ENCODE peak calls at places on chromosomes 11 and 22, in ten cellular contexts. One of them, this sample, is unnamed.

GRCh38 chr22:27801616-27802388 is at the start of gene MN1:
- DNase-seq in HAP-1: peak; percentile 54
- DNase-seq in adrenal gland: no peak
- DNase-seq in brain microvascular endothelial cell: no peak
- DNase-seq in PC-3: no peak
- DNase-seq in fibroblast of pulmonary artery: peak; percentile 58
- DNase-seq in choroid plexus epithelial cell: peak; percentile 54
- DNase-seq in right cardiac atrium: peak; percentile 74
- DNase-seq in lower lobe of right lung: no peak
- DNase-seq in body of pancreas: peak; percentile 41
- DNase-seq in this sample: peak; percentile 74

GRCh38 chr11:16897460-16898061 is 116.7 kb downstream of the PLEKHA7 start:
- DNase-seq in HAP-1: no peak
- DNase-seq in adrenal gland: no peak
- DNase-seq in brain microvascular endothelial cell: no peak
- DNase-seq in PC-3: no peak
- DNase-seq in fibroblast of pulmonary artery: no peak
- DNase-seq in choroid plexus epithelial cell: no peak
- DNase-seq in right cardiac atrium: no peak
- DNase-seq in lower lobe of right lung: no peak
- DNase-seq in body of pancreas: no peak
- DNase-seq in this sample: no peak

GRCh38 chr22:43203471-43203981 is 16.6 kb upstream of the TTLL12 start:
- DNase-seq in HAP-1: no peak
- DNase-seq in adrenal gland: peak; percentile 87
- DNase-seq in brain microvascular endothelial cell: no peak
- DNase-seq in PC-3: no peak
- DNase-seq in fibroblast of pulmonary artery: peak; percentile 10
- DNase-seq in choroid plexus epithelial cell: no peak
- DNase-seq in right cardiac atrium: no peak
- DNase-seq in lower lobe of right lung: no peak
- DNase-seq in body of pancreas: no peak
- DNase-seq in this sample: no peak

GRCh38 chr11:1218256-1218787 is 4.5 kb upstream of the MUC5B start:
- DNase-seq in HAP-1: no peak
- DNase-seq in adrenal gland: no peak
- DNase-seq in brain microvascular endothelial cell: no peak
- DNase-seq in PC-3: no peak
- DNase-seq in fibroblast of pulmonary artery: no peak
- DNase-seq in choroid plexus epithelial cell: no peak
- DNase-seq in right cardiac atrium: no peak
- DNase-seq in lower lobe of right lung: peak; percentile 17
- DNase-seq in body of pancreas: no peak
- DNase-seq in this sample: no peak

GRCh38 chr11:130897262-130898182 is 18.8 kb downstream of the SNX19 start:
- DNase-seq in HAP-1: no peak
- DNase-seq in adrenal gland: peak; percentile 89
- DNase-seq in brain microvascular endothelial cell: peak; percentile 94
- DNase-seq in PC-3: peak; percentile 81
- DNase-seq in fibroblast of pulmonary artery: peak; percentile 98
- DNase-seq in choroid plexus epithelial cell: peak; percentile 64
- DNase-seq in right cardiac atrium: peak; percentile 84
- DNase-seq in lower lobe of right lung: peak; percentile 65
- DNase-seq in body of pancreas: peak; percentile 57
- DNase-seq in this sample: no peak

GRCh38 chr11:128497057-128497957 is 90.1 kb downstream of the ETS1 start:
- DNase-seq in HAP-1: no peak
- DNase-seq in adrenal gland: peak; percentile 69
- DNase-seq in brain microvascular endothelial cell: peak; percentile 96
- DNase-seq in PC-3: peak; percentile 97
- DNase-seq in fibroblast of pulmonary artery: peak; percentile 96
- DNase-seq in choroid plexus epithelial cell: peak; percentile 98
- DNase-seq in right cardiac atrium: peak; percentile 41
- DNase-seq in lower lobe of right lung: no peak
- DNase-seq in body of pancreas: peak; percentile 43
- DNase-seq in this sample: peak; percentile 81

GRCh38 chr11:44113018-44113417 is 17.5 kb downstream of the EXT2 start:
- DNase-seq in HAP-1: no peak
- DNase-seq in adrenal gland: no peak
- DNase-seq in brain microvascular endothelial cell: no peak
- DNase-seq in PC-3: no peak
- DNase-seq in fibroblast of pulmonary artery: no peak
- DNase-seq in choroid plexus epithelial cell: no peak
- DNase-seq in right cardiac atrium: no peak
- DNase-seq in lower lobe of right lung: no peak
- DNase-seq in body of pancreas: no peak
- DNase-seq in this sample: no peak

GRCh38 chr11:130418756-130419155 is 9.7 kb downstream of the ADAMTS8 start:
- DNase-seq in HAP-1: no peak
- DNase-seq in adrenal gland: no peak
- DNase-seq in brain microvascular endothelial cell: no peak
- DNase-seq in PC-3: no peak
- DNase-seq in fibroblast of pulmonary artery: no peak
- DNase-seq in choroid plexus epithelial cell: peak; percentile 76
- DNase-seq in right cardiac atrium: no peak
- DNase-seq in lower lobe of right lung: no peak
- DNase-seq in body of pancreas: no peak
- DNase-seq in this sample: no peak

GRCh38 chr11:134032031-134032430 is 36.8 kb upstream of the JAM3 start:
- DNase-seq in HAP-1: no peak
- DNase-seq in adrenal gland: no peak
- DNase-seq in brain microvascular endothelial cell: no peak
- DNase-seq in PC-3: no peak
- DNase-seq in fibroblast of pulmonary artery: no peak
- DNase-seq in choroid plexus epithelial cell: no peak
- DNase-seq in right cardiac atrium: no peak
- DNase-seq in lower lobe of right lung: peak; percentile 7
- DNase-seq in body of pancreas: no peak
- DNase-seq in this sample: no peak

GRCh38 chr11:134032501-134033091 is 36.3 kb upstream of the JAM3 start:
- DNase-seq in HAP-1: no peak
- DNase-seq in adrenal gland: no peak
- DNase-seq in brain microvascular endothelial cell: no peak
- DNase-seq in PC-3: no peak
- DNase-seq in fibroblast of pulmonary artery: no peak
- DNase-seq in choroid plexus epithelial cell: no peak
- DNase-seq in right cardiac atrium: no peak
- DNase-seq in lower lobe of right lung: peak; percentile 49
- DNase-seq in body of pancreas: no peak
- DNase-seq in this sample: no peak

GRCh38 chr11:134033276-134033675 is 35.6 kb upstream of the JAM3 start:
- DNase-seq in HAP-1: no peak
- DNase-seq in adrenal gland: no peak
- DNase-seq in brain microvascular endothelial cell: no peak
- DNase-seq in PC-3: no peak
- DNase-seq in fibroblast of pulmonary artery: no peak
- DNase-seq in choroid plexus epithelial cell: no peak
- DNase-seq in right cardiac atrium: no peak
- DNase-seq in lower lobe of right lung: peak; percentile 34
- DNase-seq in body of pancreas: no peak
- DNase-seq in this sample: no peak

GRCh38 chr11:134034496-134035381 is 34.1 kb upstream of the JAM3 start:
- DNase-seq in HAP-1: no peak
- DNase-seq in adrenal gland: peak; percentile 81
- DNase-seq in brain microvascular endothelial cell: no peak
- DNase-seq in PC-3: peak; percentile 17
- DNase-seq in fibroblast of pulmonary artery: no peak
- DNase-seq in choroid plexus epithelial cell: no peak
- DNase-seq in right cardiac atrium: peak; percentile 33
- DNase-seq in lower lobe of right lung: no peak
- DNase-seq in body of pancreas: peak; percentile 84
- DNase-seq in this sample: no peak

DNA sequence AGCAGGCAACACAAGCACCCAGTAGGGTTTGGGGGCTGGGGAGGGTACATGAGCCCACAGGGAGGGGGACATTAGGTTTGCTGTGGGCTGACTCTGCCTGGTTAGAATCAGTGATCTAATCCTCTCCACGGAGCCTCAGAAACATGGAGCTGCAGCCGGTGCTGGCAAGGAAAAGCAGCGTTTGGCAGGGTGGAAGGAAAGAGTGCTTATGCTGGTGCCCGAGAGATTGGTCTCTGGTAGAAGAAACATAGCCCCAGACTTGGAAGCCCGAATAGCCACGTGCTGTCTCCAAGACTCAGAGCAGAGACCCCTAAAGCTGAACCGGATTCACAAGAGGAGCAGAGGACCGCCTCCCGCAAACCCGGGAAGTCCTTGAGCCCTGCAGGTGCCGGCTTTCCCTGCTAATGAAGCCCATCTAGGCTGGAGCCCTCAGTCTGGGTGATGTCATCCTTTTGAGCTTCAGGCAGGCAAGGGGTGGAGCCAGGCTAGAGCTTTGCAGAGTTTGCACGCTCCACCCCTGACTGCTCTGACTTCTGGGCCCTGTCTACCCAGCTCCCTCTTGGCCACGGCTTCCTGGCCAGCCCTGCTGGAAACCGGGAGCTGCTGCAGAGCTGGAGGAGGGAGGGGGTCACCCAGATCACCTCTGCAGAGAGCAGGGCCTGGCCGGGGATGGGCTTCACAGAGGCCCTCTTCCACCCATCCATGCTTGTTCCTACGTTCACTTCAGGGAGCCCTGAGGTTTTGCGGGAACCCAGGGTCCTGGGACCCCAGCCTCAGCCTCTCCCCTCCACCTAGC is 35.0 kb upstream of the JAM3 start:
- DNase-seq in HAP-1: peak; percentile 87
- DNase-seq in adrenal gland: peak; percentile 91
- DNase-seq in brain microvascular endothelial cell: peak; percentile 80
- DNase-seq in PC-3: peak; percentile 62
- DNase-seq in fibroblast of pulmonary artery: peak; percentile 83
- DNase-seq in choroid plexus epithelial cell: peak; percentile 89
- DNase-seq in right cardiac atrium: peak; percentile 90
- DNase-seq in lower lobe of right lung: peak; percentile 76
- DNase-seq in body of pancreas: peak; percentile 91
- DNase-seq in this sample: peak; percentile 83
- H3K4me3 ChIP-seq in HAP-1: no peak overlapping the region
- H3K4me3 ChIP-seq in adrenal gland: no peak overlapping the region
- H3K4me3 ChIP-seq in brain microvascular endothelial cell: no peak overlapping the region
- H3K4me3 ChIP-seq in PC-3: no peak overlapping the region
- H3K4me3 ChIP-seq in fibroblast of pulmonary artery: no peak overlapping the region
- H3K4me3 ChIP-seq in choroid plexus epithelial cell: no peak overlapping the region
- H3K4me3 ChIP-seq in right cardiac atrium: no peak overlapping the region
- H3K4me3 ChIP-seq in lower lobe of right lung: no peak overlapping the region
- H3K4me3 ChIP-seq in body of pancreas: no peak overlapping the region
- H3K4me3 ChIP-seq in this sample: no peak overlapping the region

DNA sequence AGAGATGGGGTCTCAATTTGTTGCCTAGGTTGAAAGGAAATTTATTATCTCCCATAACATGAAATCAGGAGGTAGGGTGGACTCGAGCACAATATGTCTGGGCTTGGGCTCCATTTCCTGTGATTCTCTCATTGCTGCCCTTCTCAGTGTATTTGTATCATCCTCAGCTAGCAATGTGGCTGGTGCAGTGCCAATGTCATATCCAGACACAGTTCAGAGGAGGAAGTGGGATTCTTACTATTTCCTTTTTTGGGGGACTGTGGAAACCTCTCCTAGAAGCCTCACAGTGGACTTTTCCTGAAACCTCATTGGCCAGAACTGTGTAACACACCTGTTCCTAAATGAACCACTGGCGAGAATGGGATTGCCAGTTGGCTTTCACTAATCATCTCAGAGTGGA is 21.0 kb upstream of the SWAP70 start:
- DNase-seq in HAP-1: no peak
- DNase-seq in adrenal gland: peak; percentile 25
- DNase-seq in brain microvascular endothelial cell: no peak
- DNase-seq in PC-3: no peak
- DNase-seq in fibroblast of pulmonary artery: no peak
- DNase-seq in choroid plexus epithelial cell: no peak
- DNase-seq in right cardiac atrium: no peak
- DNase-seq in lower lobe of right lung: no peak
- DNase-seq in body of pancreas: no peak
- DNase-seq in this sample: no peak
- H3K4me3 ChIP-seq in HAP-1: no peak overlapping the region
- H3K4me3 ChIP-seq in adrenal gland: no peak overlapping the region
- H3K4me3 ChIP-seq in brain microvascular endothelial cell: no peak overlapping the region
- H3K4me3 ChIP-seq in PC-3: no peak overlapping the region
- H3K4me3 ChIP-seq in fibroblast of pulmonary artery: no peak overlapping the region
- H3K4me3 ChIP-seq in choroid plexus epithelial cell: no peak overlapping the region
- H3K4me3 ChIP-seq in right cardiac atrium: no peak overlapping the region
- H3K4me3 ChIP-seq in lower lobe of right lung: no peak overlapping the region
- H3K4me3 ChIP-seq in body of pancreas: no peak overlapping the region
- H3K4me3 ChIP-seq in this sample: no peak overlapping the region

DNA sequence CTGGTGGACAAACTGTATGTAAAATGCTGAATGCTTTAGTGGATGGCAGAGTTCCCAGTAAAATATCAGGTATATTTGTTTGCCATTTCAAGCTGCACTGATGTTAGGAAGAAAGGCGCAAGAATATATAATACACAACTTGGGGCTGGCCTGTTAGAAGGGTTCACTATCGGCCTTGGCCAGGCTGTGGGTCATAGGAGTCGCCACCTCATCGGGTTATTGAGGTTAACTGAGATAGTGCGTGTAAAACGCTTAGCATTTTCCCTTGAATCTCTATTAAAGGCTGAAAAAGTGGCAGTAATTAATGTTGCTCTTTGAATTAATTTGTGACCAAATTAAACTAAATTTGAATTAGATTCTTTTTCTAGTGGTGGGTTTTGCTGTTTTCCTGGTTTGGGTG is 5.1 kb downstream of the FAM118A start:
- DNase-seq in HAP-1: no peak
- DNase-seq in adrenal gland: no peak
- DNase-seq in brain microvascular endothelial cell: no peak
- DNase-seq in PC-3: no peak
- DNase-seq in fibroblast of pulmonary artery: no peak
- DNase-seq in choroid plexus epithelial cell: no peak
- DNase-seq in right cardiac atrium: no peak
- DNase-seq in lower lobe of right lung: no peak
- DNase-seq in body of pancreas: no peak
- DNase-seq in this sample: no peak
- H3K4me3 ChIP-seq in HAP-1: no peak overlapping the region
- H3K4me3 ChIP-seq in adrenal gland: no peak overlapping the region
- H3K4me3 ChIP-seq in brain microvascular endothelial cell: no peak overlapping the region
- H3K4me3 ChIP-seq in PC-3: no peak overlapping the region
- H3K4me3 ChIP-seq in fibroblast of pulmonary artery: no peak overlapping the region
- H3K4me3 ChIP-seq in choroid plexus epithelial cell: no peak overlapping the region
- H3K4me3 ChIP-seq in right cardiac atrium: no peak overlapping the region
- H3K4me3 ChIP-seq in lower lobe of right lung: no peak overlapping the region
- H3K4me3 ChIP-seq in body of pancreas: no peak overlapping the region
- H3K4me3 ChIP-seq in this sample: no peak overlapping the region

GRCh38 chr11:47314992-47315391 is 37.5 kb downstream of the MYBPC3 start:
- DNase-seq in HAP-1: no peak
- DNase-seq in adrenal gland: no peak
- DNase-seq in brain microvascular endothelial cell: no peak
- DNase-seq in PC-3: no peak
- DNase-seq in fibroblast of pulmonary artery: no peak
- DNase-seq in choroid plexus epithelial cell: no peak
- DNase-seq in right cardiac atrium: no peak
- DNase-seq in lower lobe of right lung: no peak
- DNase-seq in body of pancreas: no peak
- DNase-seq in this sample: no peak

GRCh38 chr11:47317078-47317828 is 35.2 kb downstream of the MYBPC3 start:
- DNase-seq in HAP-1: no peak
- DNase-seq in adrenal gland: no peak
- DNase-seq in brain microvascular endothelial cell: no peak
- DNase-seq in PC-3: no peak
- DNase-seq in fibroblast of pulmonary artery: no peak
- DNase-seq in choroid plexus epithelial cell: no peak
- DNase-seq in right cardiac atrium: no peak
- DNase-seq in lower lobe of right lung: no peak
- DNase-seq in body of pancreas: no peak
- DNase-seq in this sample: no peak

DNA sequence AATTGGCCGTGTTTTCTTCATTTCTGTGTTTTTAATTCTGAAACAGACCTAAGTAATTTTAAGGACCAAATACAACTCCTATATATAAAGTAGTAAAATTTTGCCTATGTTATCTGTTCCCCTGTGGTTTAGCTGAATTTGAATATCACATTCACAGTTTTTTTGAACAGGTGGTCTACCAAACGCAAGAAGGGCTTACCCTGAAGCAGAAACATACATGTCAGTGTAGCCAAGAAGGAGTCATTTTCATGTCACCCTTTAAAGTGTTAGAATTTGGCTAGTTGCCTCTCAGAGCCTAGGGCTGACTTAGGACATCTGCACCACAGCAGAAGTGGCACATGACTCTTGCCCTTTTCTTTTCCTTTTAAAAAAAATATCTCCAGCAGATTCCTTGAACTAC is 34.3 kb downstream of the MYBPC3 start:
- DNase-seq in HAP-1: no peak
- DNase-seq in adrenal gland: no peak
- DNase-seq in brain microvascular endothelial cell: no peak
- DNase-seq in PC-3: no peak
- DNase-seq in fibroblast of pulmonary artery: no peak
- DNase-seq in choroid plexus epithelial cell: no peak
- DNase-seq in right cardiac atrium: no peak
- DNase-seq in lower lobe of right lung: no peak
- DNase-seq in body of pancreas: no peak
- DNase-seq in this sample: no peak
- H3K4me3 ChIP-seq in HAP-1: no peak overlapping the region
- H3K4me3 ChIP-seq in adrenal gland: no peak overlapping the region
- H3K4me3 ChIP-seq in brain microvascular endothelial cell: no peak overlapping the region
- H3K4me3 ChIP-seq in PC-3: no peak overlapping the region
- H3K4me3 ChIP-seq in fibroblast of pulmonary artery: no peak overlapping the region
- H3K4me3 ChIP-seq in choroid plexus epithelial cell: no peak overlapping the region
- H3K4me3 ChIP-seq in right cardiac atrium: no peak overlapping the region
- H3K4me3 ChIP-seq in lower lobe of right lung: no peak overlapping the region
- H3K4me3 ChIP-seq in body of pancreas: no peak overlapping the region
- H3K4me3 ChIP-seq in this sample: no peak overlapping the region